ENCODE peak calls at places on chromosome 12, in seven cellular contexts. One of them, this sample, is unnamed.

GRCh38 chr12:78457951-78458350 is 406.6 kb upstream of the SYT1 start:
- DNase-seq in HL-60: no peak
- DNase-seq in brain microvascular endothelial cell: no peak
- DNase-seq in astrocyte of the spinal cord: peak
- DNase-seq in CD4-positive, alpha-beta T cell: no peak
- DNase-seq in endothelial cell: no peak
- DNase-seq in AG10803: peak
- DNase-seq in this sample: no peak

GRCh38 chr12:52495385-52495784 is 2.3 kb upstream of the KRT6A start:
- DNase-seq in CD4-positive, alpha-beta T cell: no peak
- DNase-seq in astrocyte of the spinal cord: peak
- DNase-seq in AG10803: peak
- DNase-seq in endothelial cell: no peak
- DNase-seq in HL-60: no peak
- DNase-seq in brain microvascular endothelial cell: no peak
- DNase-seq in this sample: no peak

GRCh38 chr12:127286281-127286680 is 980.7 kb upstream of the TMEM132C start:
- DNase-seq in CD4-positive, alpha-beta T cell: no peak
- DNase-seq in astrocyte of the spinal cord: no peak
- DNase-seq in endothelial cell: no peak
- DNase-seq in AG10803: no peak
- DNase-seq in HL-60: no peak
- DNase-seq in brain microvascular endothelial cell: no peak
- DNase-seq in this sample: no peak

GRCh38 chr12:111448831-111449790 is 43.4 kb downstream of the SH2B3 start:
- DNase-seq in CD4-positive, alpha-beta T cell: no peak
- DNase-seq in endothelial cell: no peak
- DNase-seq in brain microvascular endothelial cell: no peak
- DNase-seq in AG10803: no peak
- DNase-seq in astrocyte of the spinal cord: no peak
- DNase-seq in HL-60: no peak
- DNase-seq in this sample: no peak

GRCh38 chr12:53551889-53552291 is 44.6 kb upstream of the NPFF start:
- DNase-seq in astrocyte of the spinal cord: peak
- DNase-seq in CD4-positive, alpha-beta T cell: no peak
- DNase-seq in AG10803: no peak
- DNase-seq in HL-60: no peak
- DNase-seq in endothelial cell: no peak
- DNase-seq in brain microvascular endothelial cell: no peak
- DNase-seq in this sample: no peak

GRCh38 chr12:89707623-89707991 is 1.0 kb downstream of the ATP2B1 start:
- DNase-seq in AG10803: no peak
- DNase-seq in endothelial cell: peak
- DNase-seq in HL-60: no peak
- DNase-seq in astrocyte of the spinal cord: no peak
- DNase-seq in brain microvascular endothelial cell: no peak
- DNase-seq in CD4-positive, alpha-beta T cell: no peak
- DNase-seq in this sample: no peak

GRCh38 chr12:79127268-79127895 is 262.8 kb downstream of the SYT1 start:
- DNase-seq in astrocyte of the spinal cord: peak
- DNase-seq in HL-60: peak
- DNase-seq in endothelial cell: no peak
- DNase-seq in AG10803: peak
- DNase-seq in CD4-positive, alpha-beta T cell: no peak
- DNase-seq in brain microvascular endothelial cell: peak
- DNase-seq in this sample: peak

GRCh38 chr12:49364989-49365388 is 2.3 kb upstream of the SPATS2 start:
- DNase-seq in AG10803: peak
- DNase-seq in CD4-positive, alpha-beta T cell: no peak
- DNase-seq in brain microvascular endothelial cell: peak
- DNase-seq in endothelial cell: no peak
- DNase-seq in astrocyte of the spinal cord: peak
- DNase-seq in HL-60: peak
- DNase-seq in this sample: no peak

GRCh38 chr12:3456809-3457208 is 34.2 kb upstream of the PRMT8 start:
- DNase-seq in brain microvascular endothelial cell: no peak
- DNase-seq in AG10803: no peak
- DNase-seq in CD4-positive, alpha-beta T cell: no peak
- DNase-seq in astrocyte of the spinal cord: no peak
- DNase-seq in endothelial cell: peak
- DNase-seq in HL-60: no peak
- DNase-seq in this sample: no peak

GRCh38 chr12:50187084-50187900 is 20.1 kb upstream of the CERS5 start:
- DNase-seq in astrocyte of the spinal cord: peak
- DNase-seq in brain microvascular endothelial cell: peak
- DNase-seq in endothelial cell: no peak
- DNase-seq in AG10803: peak
- DNase-seq in HL-60: no peak
- DNase-seq in CD4-positive, alpha-beta T cell: no peak
- DNase-seq in this sample: no peak

GRCh38 chr12:89373772-89374572 is 21.7 kb upstream of the DUSP6 start:
- DNase-seq in AG10803: peak
- DNase-seq in endothelial cell: no peak
- DNase-seq in CD4-positive, alpha-beta T cell: no peak
- DNase-seq in HL-60: no peak
- DNase-seq in brain microvascular endothelial cell: peak
- DNase-seq in astrocyte of the spinal cord: peak
- DNase-seq in this sample: no peak

GRCh38 chr12:325886-326285 is 63.2 kb downstream of the KDM5A start:
- DNase-seq in brain microvascular endothelial cell: no peak
- DNase-seq in endothelial cell: no peak
- DNase-seq in CD4-positive, alpha-beta T cell: no peak
- DNase-seq in astrocyte of the spinal cord: no peak
- DNase-seq in HL-60: no peak
- DNase-seq in AG10803: peak
- DNase-seq in this sample: no peak

GRCh38 chr12:75190846-75191245 is 18.8 kb downstream of the KCNC2 start:
- DNase-seq in astrocyte of the spinal cord: no peak
- DNase-seq in endothelial cell: no peak
- DNase-seq in HL-60: no peak
- DNase-seq in CD4-positive, alpha-beta T cell: no peak
- DNase-seq in AG10803: no peak
- DNase-seq in brain microvascular endothelial cell: no peak
- DNase-seq in this sample: no peak

GRCh38 chr12:111451649-111452129 is 46.0 kb downstream of the SH2B3 start:
- DNase-seq in endothelial cell: no peak
- DNase-seq in astrocyte of the spinal cord: peak
- DNase-seq in CD4-positive, alpha-beta T cell: no peak
- DNase-seq in AG10803: peak
- DNase-seq in brain microvascular endothelial cell: no peak
- DNase-seq in HL-60: no peak
- DNase-seq in this sample: no peak

GRCh38 chr12:54018608-54018984 is 9.6 kb upstream of the HOXC6 start:
- DNase-seq in endothelial cell: no peak
- DNase-seq in astrocyte of the spinal cord: no peak
- DNase-seq in HL-60: no peak
- DNase-seq in CD4-positive, alpha-beta T cell: no peak
- DNase-seq in AG10803: peak
- DNase-seq in brain microvascular endothelial cell: no peak
- DNase-seq in this sample: no peak

GRCh38 chr12:58416211-58416610 is 474.8 kb downstream of the ATP23 start:
- DNase-seq in astrocyte of the spinal cord: peak
- DNase-seq in endothelial cell: no peak
- DNase-seq in AG10803: peak
- DNase-seq in brain microvascular endothelial cell: peak
- DNase-seq in HL-60: no peak
- DNase-seq in CD4-positive, alpha-beta T cell: no peak
- DNase-seq in this sample: no peak

GRCh38 chr12:121025442-121026226 is 9.3 kb upstream of the C12orf43 start:
- DNase-seq in HL-60: no peak
- DNase-seq in AG10803: no peak
- DNase-seq in endothelial cell: no peak
- DNase-seq in CD4-positive, alpha-beta T cell: no peak
- DNase-seq in astrocyte of the spinal cord: no peak
- DNase-seq in brain microvascular endothelial cell: no peak
- DNase-seq in this sample: no peak

GRCh38 chr12:56763753-56764657 is 881 bp downstream of the HSD17B6 start:
- DNase-seq in astrocyte of the spinal cord: no peak
- DNase-seq in brain microvascular endothelial cell: no peak
- DNase-seq in AG10803: peak
- DNase-seq in HL-60: no peak
- DNase-seq in endothelial cell: no peak
- DNase-seq in CD4-positive, alpha-beta T cell: no peak
- DNase-seq in this sample: no peak

GRCh38 chr12:991350-992278 is 591 bp downstream of the ERC1 start:
- DNase-seq in brain microvascular endothelial cell: no peak
- DNase-seq in HL-60: peak
- DNase-seq in astrocyte of the spinal cord: peak
- DNase-seq in CD4-positive, alpha-beta T cell: no peak
- DNase-seq in AG10803: no peak
- DNase-seq in endothelial cell: no peak
- DNase-seq in this sample: no peak

GRCh38 chr12:10235761-10236631 is 23.3 kb downstream of the GABARAPL1 start:
- DNase-seq in endothelial cell: no peak
- DNase-seq in AG10803: peak
- DNase-seq in astrocyte of the spinal cord: peak
- DNase-seq in HL-60: peak
- DNase-seq in CD4-positive, alpha-beta T cell: peak
- DNase-seq in brain microvascular endothelial cell: no peak
- DNase-seq in this sample: no peak

GRCh38 chr12:52229836-52230343 is 3.2 kb upstream of the KRT7 start:
- DNase-seq in CD4-positive, alpha-beta T cell: no peak
- DNase-seq in endothelial cell: no peak
- DNase-seq in brain microvascular endothelial cell: no peak
- DNase-seq in HL-60: no peak
- DNase-seq in AG10803: no peak
- DNase-seq in astrocyte of the spinal cord: no peak
- DNase-seq in this sample: no peak

GRCh38 chr12:120849765-120850164 is 54.4 kb downstream of the SPPL3 start:
- DNase-seq in endothelial cell: no peak
- DNase-seq in astrocyte of the spinal cord: peak
- DNase-seq in CD4-positive, alpha-beta T cell: no peak
- DNase-seq in HL-60: no peak
- DNase-seq in AG10803: no peak
- DNase-seq in brain microvascular endothelial cell: peak
- DNase-seq in this sample: no peak

GRCh38 chr12:1797011-1797901 is 23.1 kb upstream of the LRTM2 start:
- DNase-seq in endothelial cell: no peak
- DNase-seq in astrocyte of the spinal cord: no peak
- DNase-seq in AG10803: peak
- DNase-seq in HL-60: peak
- DNase-seq in CD4-positive, alpha-beta T cell: peak
- DNase-seq in brain microvascular endothelial cell: no peak
- DNase-seq in this sample: no peak

GRCh38 chr12:52515927-52516831 is 4.0 kb downstream of the KRT5 start:
- DNase-seq in brain microvascular endothelial cell: no peak
- DNase-seq in astrocyte of the spinal cord: no peak
- DNase-seq in HL-60: no peak
- DNase-seq in endothelial cell: no peak
- DNase-seq in CD4-positive, alpha-beta T cell: no peak
- DNase-seq in AG10803: peak
- DNase-seq in this sample: no peak

GRCh38 chr12:122998316-122998715 is 17.8 kb downstream of the ARL6IP4 start:
- DNase-seq in endothelial cell: no peak
- DNase-seq in HL-60: no peak
- DNase-seq in CD4-positive, alpha-beta T cell: no peak
- DNase-seq in AG10803: no peak
- DNase-seq in astrocyte of the spinal cord: no peak
- DNase-seq in brain microvascular endothelial cell: no peak
- DNase-seq in this sample: no peak
- TF ChIP-seq CTCF in endothelial cell: no peak
- TF ChIP-seq CTCF in HL-60: no peak
- TF ChIP-seq CTCF in CD4-positive, alpha-beta T cell: no peak
- TF ChIP-seq CTCF in AG10803: no peak
- TF ChIP-seq CTCF in astrocyte of the spinal cord: no peak
- TF ChIP-seq CTCF in brain microvascular endothelial cell: no peak
- TF ChIP-seq CTCF in this sample: no peak

DNA sequence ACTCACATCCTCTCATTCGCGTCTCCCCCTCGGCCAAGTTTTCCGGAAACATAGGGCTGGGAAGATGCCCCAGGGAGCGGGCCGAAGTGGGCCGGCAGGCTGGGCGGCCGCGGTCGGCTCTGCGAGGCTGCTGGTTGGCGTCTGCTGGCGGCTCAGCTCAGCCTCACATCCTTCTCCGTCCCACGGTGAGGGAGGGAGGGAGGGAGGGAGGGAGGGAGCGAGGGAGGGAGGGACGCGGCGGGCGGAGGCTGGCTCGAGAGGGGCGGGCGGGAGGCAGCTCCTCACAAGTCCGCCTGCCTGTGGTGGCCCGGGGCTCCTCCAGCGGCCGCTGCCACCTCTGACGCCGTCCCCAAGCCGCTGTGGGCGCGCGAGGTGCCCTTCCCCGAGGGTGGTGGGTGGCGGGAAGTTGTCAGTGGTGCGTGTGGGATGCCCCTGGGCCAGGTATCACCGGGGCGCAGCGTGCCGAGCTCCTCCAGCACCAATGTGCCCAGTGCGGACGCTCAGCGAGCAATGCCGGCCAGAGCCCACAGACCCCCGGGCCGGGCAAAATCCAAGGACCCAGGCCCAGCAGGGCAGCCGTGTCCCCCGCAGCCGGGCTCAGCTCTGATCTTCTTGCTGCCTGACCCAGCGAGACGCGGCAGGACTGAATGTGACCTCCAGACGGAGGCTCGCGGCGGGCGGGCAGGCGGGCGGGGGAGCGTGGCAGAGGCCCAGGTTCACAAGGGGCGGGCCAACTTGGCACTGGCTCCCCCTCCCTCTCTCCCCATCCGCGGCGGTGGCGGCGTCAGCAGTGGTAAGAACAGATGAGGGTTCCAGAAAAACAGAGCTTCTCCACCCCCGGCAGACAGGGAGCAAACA is 94.0 kb downstream of the RFLNA start:
- DNase-seq in endothelial cell: peak
- DNase-seq in astrocyte of the spinal cord: peak
- DNase-seq in AG10803: peak
- DNase-seq in brain microvascular endothelial cell: peak
- DNase-seq in CD4-positive, alpha-beta T cell: peak
- DNase-seq in HL-60: no peak
- DNase-seq in this sample: peak
- TF ChIP-seq CTCF in endothelial cell: no peak
- TF ChIP-seq CTCF in astrocyte of the spinal cord: no peak
- TF ChIP-seq CTCF in AG10803: no peak
- TF ChIP-seq CTCF in brain microvascular endothelial cell: no peak
- TF ChIP-seq CTCF in CD4-positive, alpha-beta T cell: no peak
- TF ChIP-seq CTCF in HL-60: no peak
- TF ChIP-seq CTCF in this sample: no peak

DNA sequence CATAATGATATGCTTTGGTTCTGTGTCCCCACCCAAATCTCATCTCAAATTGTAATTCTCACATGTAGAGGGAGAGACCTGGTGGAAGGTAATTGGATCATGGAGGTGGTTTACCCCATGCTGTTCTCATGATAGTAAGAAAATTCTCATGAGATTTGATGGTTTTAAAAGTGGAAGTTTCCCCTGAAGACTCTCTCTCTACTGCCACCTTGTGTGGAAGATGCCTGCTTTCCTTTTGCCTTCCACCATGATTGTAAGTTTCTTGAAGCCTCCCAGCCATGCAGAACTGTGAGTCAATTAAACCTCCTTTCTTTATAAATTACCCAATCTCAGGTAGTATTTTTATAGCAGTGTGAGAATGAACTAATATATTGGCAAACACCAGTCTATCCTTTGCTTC is 260.4 kb upstream of the PPFIA2 start:
- DNase-seq in AG10803: no peak
- DNase-seq in endothelial cell: no peak
- DNase-seq in CD4-positive, alpha-beta T cell: no peak
- DNase-seq in brain microvascular endothelial cell: no peak
- DNase-seq in HL-60: no peak
- DNase-seq in astrocyte of the spinal cord: no peak
- DNase-seq in this sample: no peak
- TF ChIP-seq CTCF in AG10803: peak
- TF ChIP-seq CTCF in endothelial cell: no peak
- TF ChIP-seq CTCF in CD4-positive, alpha-beta T cell: no peak
- TF ChIP-seq CTCF in brain microvascular endothelial cell: peak
- TF ChIP-seq CTCF in HL-60: no peak
- TF ChIP-seq CTCF in astrocyte of the spinal cord: peak
- TF ChIP-seq CTCF in this sample: peak

GRCh38 chr12:18072723-18073122 is 17.3 kb downstream of the RERGL start:
- DNase-seq in endothelial cell: no peak
- DNase-seq in brain microvascular endothelial cell: no peak
- DNase-seq in CD4-positive, alpha-beta T cell: no peak
- DNase-seq in astrocyte of the spinal cord: no peak
- DNase-seq in HL-60: no peak
- DNase-seq in AG10803: no peak
- DNase-seq in this sample: no peak
- TF ChIP-seq CTCF in endothelial cell: no peak
- TF ChIP-seq CTCF in brain microvascular endothelial cell: no peak
- TF ChIP-seq CTCF in CD4-positive, alpha-beta T cell: no peak
- TF ChIP-seq CTCF in astrocyte of the spinal cord: no peak
- TF ChIP-seq CTCF in HL-60: no peak
- TF ChIP-seq CTCF in AG10803: no peak
- TF ChIP-seq CTCF in this sample: no peak